ENCODE peak calls at places on chromosomes 16 and 17, in six cellular contexts. M is stimulated activated effector memory CD8-positive, alpha-beta T cell treated with anti-CD3 and anti-CD28 coated beads, Interleukin-12 subunit alpha, Interleukin-12 subunit beta, amount 100 ng/mL, for 72 hours; T is heart left ventricle; H is right lobe of liver; I is activated CD8-positive, alpha-beta T cell treated with anti-CD3 and anti-CD28 coated beads for 36 hours; D is effector memory CD8-positive, alpha-beta T cell. R is an unnamed sample.

GRCh38 chr16:68228652-68229051 is 7.3 kb downstream of the ESRP2 start:
- ATAC-seq in M (no peak), T (no peak), H (no peak), I (no peak), D (no peak), R (no peak)

GRCh38 chr17:75509528-75510258 is 5.6 kb downstream of the CASKIN2 start:
- ATAC-seq in M (no peak), T (peak), H (peak), I (no peak), D (no peak), R (no peak)

GRCh38 chr17:28576758-28577465 is at the start of gene ALDOC:
- ATAC-seq in M (peak), T (peak), H (peak), I (peak), D (peak), R (peak)

GRCh38 chr17:50440172-50440837 is 14.3 kb downstream of the ACSF2 start:
- ATAC-seq in M (no peak), T (peak), H (peak), I (no peak), D (no peak), R (no peak)

GRCh38 chr17:28612936-28613872 is 781 bp downstream of the RSKR start:
- ATAC-seq in M (peak), T (peak), H (peak), I (peak), D (peak), R (peak)

GRCh38 chr17:15493031-15493750 is 25.8 kb upstream of the CDRT4 start:
- ATAC-seq in M (no peak), T (no peak), H (no peak), I (no peak), D (no peak), R (no peak)

GRCh38 chr17:19274893-19275292 is 37.7 kb downstream of the EPN2 start:
- ATAC-seq in M (no peak), T (no peak), H (no peak), I (no peak), D (no peak), R (peak)

GRCh38 chr17:64306850-64307463 is 43.9 kb upstream of the TEX2 start:
- ATAC-seq in M (no peak), T (no peak), H (peak), I (peak), D (peak), R (peak)

GRCh38 chr16:57060323-57061083 is 31.9 kb upstream of the CPNE2 start:
- ATAC-seq in M (no peak), T (no peak), H (peak), I (peak), D (no peak), R (no peak)

GRCh38 chr17:5592382-5592781 is 8.1 kb upstream of the NLRP1 start:
- ATAC-seq in M (no peak), T (no peak), H (peak), I (no peak), D (peak), R (no peak)

GRCh38 chr17:50785942-50786570 is 18.7 kb upstream of the ANKRD40CL start:
- ATAC-seq in M (no peak), T (peak), H (peak), I (no peak), D (no peak), R (no peak)

GRCh38 chr17:67912656-67913055 is 83.6 kb downstream of the C17orf58 start:
- ATAC-seq in M (peak), T (no peak), H (no peak), I (peak), D (no peak), R (peak)

GRCh38 chr16:66905633-66906539 is 12.8 kb downstream of the CDH16 start:
- ATAC-seq in M (peak), T (peak), H (no peak), I (peak), D (no peak), R (peak)

GRCh38 chr17:72338847-72339790 is 218.3 kb downstream of the SOX9 start:
- ATAC-seq in M (no peak), T (peak), H (peak), I (no peak), D (no peak), R (no peak)

GRCh38 chr17:42373896-42374295 is 14.3 kb downstream of the STAT3 start:
- ATAC-seq in M (peak), T (no peak), H (no peak), I (no peak), D (no peak), R (peak)

R was measured in activated T-helper 17 cell treated with anti-CD3 and anti-CD28 coated beads, Interleukin-2, amount 50 U/mL, for 72 hours.